ENCODE peak calls at places on chromosomes 1 and 21, in seven cellular contexts. One of them, this sample, is unnamed.

GRCh38 chr1:161088587-161089110 is 709 bp downstream of the NECTIN4 start:
- DNase-seq in H1: no peak
- DNase-seq in cardiac muscle cell: no peak
- DNase-seq in heart right ventricle: no peak
- DNase-seq in heart left ventricle: no peak
- DNase-seq in sigmoid colon: no peak
- DNase-seq in mammary epithelial cell: peak; percentile 89
- DNase-seq in this sample: no peak

GRCh38 chr1:102085896-102086295 is 89.2 kb upstream of the OLFM3 start:
- DNase-seq in sigmoid colon: no peak
- DNase-seq in heart left ventricle: no peak
- DNase-seq in cardiac muscle cell: no peak
- DNase-seq in heart right ventricle: no peak
- DNase-seq in H1: no peak
- DNase-seq in mammary epithelial cell: peak; percentile 86
- DNase-seq in this sample: no peak

GRCh38 chr1:19219451-19219850 is 9.4 kb upstream of the UBR4 start:
- DNase-seq in cardiac muscle cell: no peak
- DNase-seq in sigmoid colon: no peak
- DNase-seq in H1: no peak
- DNase-seq in mammary epithelial cell: no peak
- DNase-seq in heart right ventricle: no peak
- DNase-seq in heart left ventricle: no peak
- DNase-seq in this sample: no peak

GRCh38 chr21:44478124-44478800 is 23.0 kb downstream of the LRRC3 start:
- DNase-seq in heart right ventricle: no peak
- DNase-seq in cardiac muscle cell: no peak
- DNase-seq in H1: no peak
- DNase-seq in mammary epithelial cell: no peak
- DNase-seq in sigmoid colon: no peak
- DNase-seq in heart left ventricle: no peak
- DNase-seq in this sample: no peak

GRCh38 chr1:244361764-244362473 is 89.8 kb downstream of the ADSS2 start:
- DNase-seq in sigmoid colon: no peak
- DNase-seq in cardiac muscle cell: peak; percentile 81
- DNase-seq in mammary epithelial cell: no peak
- DNase-seq in heart right ventricle: no peak
- DNase-seq in heart left ventricle: no peak
- DNase-seq in H1: peak; percentile 57
- DNase-seq in this sample: no peak

GRCh38 chr1:45177452-45177851 is 29.0 kb downstream of the ZSWIM5 start:
- DNase-seq in mammary epithelial cell: peak; percentile 1
- DNase-seq in cardiac muscle cell: no peak
- DNase-seq in heart right ventricle: no peak
- DNase-seq in heart left ventricle: no peak
- DNase-seq in H1: no peak
- DNase-seq in sigmoid colon: no peak
- DNase-seq in this sample: no peak

GRCh38 chr1:30685796-30686165 is 37.6 kb downstream of the MATN1 start:
- DNase-seq in heart left ventricle: no peak
- DNase-seq in H1: no peak
- DNase-seq in mammary epithelial cell: no peak
- DNase-seq in cardiac muscle cell: peak; percentile 19
- DNase-seq in sigmoid colon: peak; percentile 64
- DNase-seq in heart right ventricle: no peak
- DNase-seq in this sample: no peak

GRCh38 chr1:166170726-166171125 is 3.9 kb upstream of the FAM78B start:
- DNase-seq in heart left ventricle: no peak
- DNase-seq in heart right ventricle: no peak
- DNase-seq in cardiac muscle cell: no peak
- DNase-seq in H1: no peak
- DNase-seq in mammary epithelial cell: peak; percentile 61
- DNase-seq in sigmoid colon: no peak
- DNase-seq in this sample: no peak

DNA sequence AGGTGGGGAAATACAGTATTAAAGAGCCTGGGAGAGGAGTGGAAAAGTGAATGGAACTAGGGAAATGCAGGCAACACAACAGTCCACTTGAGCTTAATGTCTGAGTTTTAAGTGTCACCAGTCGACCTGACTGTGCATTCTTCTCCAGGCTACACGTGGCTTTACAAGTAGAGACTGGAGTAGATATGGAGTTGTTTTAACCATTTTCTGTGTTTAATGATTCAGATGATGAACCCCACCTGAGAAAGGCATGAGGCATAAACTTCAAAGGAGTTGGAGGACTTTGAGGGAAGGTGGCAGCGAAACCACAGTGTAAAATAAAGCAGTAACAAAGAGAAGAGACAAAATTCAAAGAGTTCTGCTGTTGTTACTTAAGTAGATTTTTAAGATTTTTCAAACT is 12.6 kb downstream of the FUBP1 start:
- DNase-seq in mammary epithelial cell: no peak
- DNase-seq in heart left ventricle: no peak
- DNase-seq in sigmoid colon: no peak
- DNase-seq in H1: no peak
- DNase-seq in heart right ventricle: no peak
- DNase-seq in cardiac muscle cell: no peak
- DNase-seq in this sample: no peak
- H3K4me1 ChIP-seq in mammary epithelial cell: no peaks in the 10 kb centered on the region
- H3K4me1 ChIP-seq in heart left ventricle: no peaks in the 10 kb centered on the region
- H3K4me1 ChIP-seq in sigmoid colon: no peaks in the 10 kb centered on the region
- H3K4me1 ChIP-seq in H1: no peaks in the 10 kb centered on the region
- H3K4me1 ChIP-seq in heart right ventricle: peaks cover 33% of the 10 kb centered on the region
- H3K4me1 ChIP-seq in cardiac muscle cell: peaks cover 5% of the 10 kb centered on the region
- H3K4me1 ChIP-seq in this sample: peaks cover 24% of the 10 kb centered on the region

GRCh38 chr1:172145231-172145651 is 275.2 kb upstream of the C1orf105 start:
- DNase-seq in mammary epithelial cell: no peak
- DNase-seq in H1: no peak
- DNase-seq in heart right ventricle: peak; percentile 16
- DNase-seq in heart left ventricle: no peak
- DNase-seq in cardiac muscle cell: peak; percentile 33
- DNase-seq in sigmoid colon: no peak
- DNase-seq in this sample: no peak
- H3K27ac ChIP-seq in mammary epithelial cell: no peak overlapping the region
- H3K27ac ChIP-seq in H1: no peak overlapping the region
- H3K27ac ChIP-seq in heart right ventricle: peak overlapping the region; percentile 88
- H3K27ac ChIP-seq in heart left ventricle: peak overlapping the region; percentile 84
- H3K27ac ChIP-seq in cardiac muscle cell: peak overlapping the region; percentile 79
- H3K27ac ChIP-seq in sigmoid colon: peak overlapping the region; percentile 80
- H3K27ac ChIP-seq in this sample: peak overlapping the region; percentile 78

GRCh38 chr1:27522860-27523665 is 33.1 kb upstream of the WASF2 start:
- DNase-seq in mammary epithelial cell: no peak
- DNase-seq in heart right ventricle: peak; percentile 62
- DNase-seq in cardiac muscle cell: peak; percentile 69
- DNase-seq in heart left ventricle: peak; percentile 83
- DNase-seq in sigmoid colon: no peak
- DNase-seq in H1: no peak
- DNase-seq in this sample: no peak
- TF ChIP-seq CTCF in mammary epithelial cell: peak; percentile 42
- TF ChIP-seq CTCF in heart right ventricle: peak; percentile 55
- TF ChIP-seq CTCF in cardiac muscle cell: peak; percentile 41
- TF ChIP-seq CTCF in heart left ventricle: peak; percentile 38
- TF ChIP-seq CTCF in sigmoid colon: peak; percentile 17
- TF ChIP-seq CTCF in H1: peak; percentile 69
- TF ChIP-seq CTCF in this sample: peak; percentile 27

GRCh38 chr1:154182342-154183044 is 9.4 kb downstream of the TPM3 start:
- DNase-seq in heart left ventricle: peak; percentile 81
- DNase-seq in H1: peak; percentile 27
- DNase-seq in mammary epithelial cell: peak; percentile 84
- DNase-seq in cardiac muscle cell: peak; percentile 64
- DNase-seq in heart right ventricle: peak; percentile 74
- DNase-seq in sigmoid colon: peak; percentile 83
- DNase-seq in this sample: peak; percentile 92

GRCh38 chr1:154179951-154180687 is 11.8 kb downstream of the TPM3 start:
- DNase-seq in H1: no peak
- DNase-seq in sigmoid colon: no peak
- DNase-seq in heart right ventricle: no peak
- DNase-seq in mammary epithelial cell: no peak
- DNase-seq in heart left ventricle: no peak
- DNase-seq in cardiac muscle cell: no peak
- DNase-seq in this sample: no peak

GRCh38 chr1:154178856-154179811 is 12.8 kb downstream of the TPM3 start:
- DNase-seq in mammary epithelial cell: no peak
- DNase-seq in cardiac muscle cell: no peak
- DNase-seq in sigmoid colon: no peak
- DNase-seq in H1: no peak
- DNase-seq in heart right ventricle: no peak
- DNase-seq in heart left ventricle: no peak
- DNase-seq in this sample: no peak

GRCh38 chr1:154183045-154183968 is 8.6 kb downstream of the TPM3 start:
- DNase-seq in cardiac muscle cell: peak; percentile 97
- DNase-seq in H1: peak; percentile 98
- DNase-seq in heart left ventricle: peak; percentile 96
- DNase-seq in mammary epithelial cell: peak; percentile 99
- DNase-seq in heart right ventricle: peak; percentile 96
- DNase-seq in sigmoid colon: peak; percentile 98
- DNase-seq in this sample: peak; percentile 97

DNA sequence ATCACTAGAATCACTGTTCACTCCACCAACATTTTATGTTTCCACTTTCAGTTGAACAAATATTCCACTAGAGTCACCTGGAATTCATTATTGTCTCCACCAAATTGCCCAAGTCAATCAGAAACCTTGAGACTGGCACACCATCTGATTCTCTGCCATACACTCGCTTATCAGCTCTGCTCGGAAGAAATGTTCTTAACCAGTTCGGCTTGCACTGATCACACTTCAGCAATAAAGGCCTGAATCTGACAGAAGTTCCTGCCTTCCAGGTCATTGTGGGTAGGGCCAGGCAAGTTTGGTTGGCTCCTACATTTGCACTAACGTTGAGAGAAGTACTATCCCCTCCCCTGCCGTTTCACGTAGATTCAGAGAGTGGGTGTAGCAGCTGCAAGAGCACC is 10.0 kb downstream of the TPM3 start:
- DNase-seq in H1: no peak
- DNase-seq in sigmoid colon: no peak
- DNase-seq in cardiac muscle cell: no peak
- DNase-seq in heart left ventricle: no peak
- DNase-seq in heart right ventricle: no peak
- DNase-seq in mammary epithelial cell: no peak
- DNase-seq in this sample: no peak
- H3K4me1 ChIP-seq in H1: peaks cover 14% of the 10 kb centered on the region
- H3K4me1 ChIP-seq in sigmoid colon: no peaks in the 10 kb centered on the region
- H3K4me1 ChIP-seq in cardiac muscle cell: peaks cover 18% of the 10 kb centered on the region
- H3K4me1 ChIP-seq in heart left ventricle: peaks cover 44% of the 10 kb centered on the region
- H3K4me1 ChIP-seq in heart right ventricle: peaks cover 60% of the 10 kb centered on the region
- H3K4me1 ChIP-seq in mammary epithelial cell: peaks cover 38% of the 10 kb centered on the region
- H3K4me1 ChIP-seq in this sample: peaks cover 55% of the 10 kb centered on the region

DNA sequence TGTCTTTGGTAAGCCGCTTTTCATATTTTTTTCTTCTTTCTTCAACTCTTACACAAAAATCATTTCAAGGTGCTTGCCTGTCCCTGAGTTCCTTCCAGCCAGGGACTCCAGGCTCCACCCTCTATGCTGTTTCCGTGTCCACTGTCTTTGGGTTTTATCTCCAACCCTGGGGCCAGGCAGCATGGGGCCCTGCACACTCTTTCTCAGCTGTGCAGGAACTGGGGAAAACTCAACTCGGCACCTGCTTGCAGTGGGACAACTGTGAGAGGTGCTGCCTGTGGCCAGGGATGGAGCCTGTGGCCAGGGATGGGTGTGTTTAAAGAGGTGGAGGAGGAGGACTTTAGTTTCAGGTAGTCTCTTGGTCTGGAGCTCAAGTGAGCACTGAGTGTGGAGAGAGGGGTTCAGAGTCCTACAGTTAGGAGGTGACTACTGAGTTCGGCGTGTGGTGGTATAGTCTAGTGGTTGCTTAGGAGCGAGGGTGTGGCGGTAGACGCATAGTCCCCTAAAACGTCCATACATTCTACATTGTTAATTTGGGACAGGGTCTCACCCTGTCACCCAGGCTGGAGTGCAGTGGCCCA is 13.4 kb downstream of the TNFRSF8 start:
- DNase-seq in H1: no peak
- DNase-seq in cardiac muscle cell: no peak
- DNase-seq in mammary epithelial cell: no peak
- DNase-seq in heart left ventricle: no peak
- DNase-seq in sigmoid colon: no peak
- DNase-seq in heart right ventricle: no peak
- DNase-seq in this sample: no peak
- H3K27ac ChIP-seq in H1: no peak overlapping the region
- H3K27ac ChIP-seq in cardiac muscle cell: no peak overlapping the region
- H3K27ac ChIP-seq in mammary epithelial cell: no peak overlapping the region
- H3K27ac ChIP-seq in heart left ventricle: no peak overlapping the region
- H3K27ac ChIP-seq in sigmoid colon: no peak overlapping the region
- H3K27ac ChIP-seq in heart right ventricle: peak overlapping the region; percentile 44
- H3K27ac ChIP-seq in this sample: no peak overlapping the region

GRCh38 chr1:203508463-203508862 is 14.5 kb downstream of the OPTC start:
- DNase-seq in H1: no peak
- DNase-seq in sigmoid colon: no peak
- DNase-seq in heart right ventricle: peak; percentile 78
- DNase-seq in cardiac muscle cell: peak; percentile 68
- DNase-seq in heart left ventricle: peak; percentile 77
- DNase-seq in mammary epithelial cell: no peak
- DNase-seq in this sample: no peak
- TF ChIP-seq CTCF in H1: peak; percentile 21
- TF ChIP-seq CTCF in sigmoid colon: no peak
- TF ChIP-seq CTCF in heart right ventricle: peak; percentile 27
- TF ChIP-seq CTCF in cardiac muscle cell: no peak
- TF ChIP-seq CTCF in heart left ventricle: peak; percentile 20
- TF ChIP-seq CTCF in mammary epithelial cell: no peak
- TF ChIP-seq CTCF in this sample: no peak

DNA sequence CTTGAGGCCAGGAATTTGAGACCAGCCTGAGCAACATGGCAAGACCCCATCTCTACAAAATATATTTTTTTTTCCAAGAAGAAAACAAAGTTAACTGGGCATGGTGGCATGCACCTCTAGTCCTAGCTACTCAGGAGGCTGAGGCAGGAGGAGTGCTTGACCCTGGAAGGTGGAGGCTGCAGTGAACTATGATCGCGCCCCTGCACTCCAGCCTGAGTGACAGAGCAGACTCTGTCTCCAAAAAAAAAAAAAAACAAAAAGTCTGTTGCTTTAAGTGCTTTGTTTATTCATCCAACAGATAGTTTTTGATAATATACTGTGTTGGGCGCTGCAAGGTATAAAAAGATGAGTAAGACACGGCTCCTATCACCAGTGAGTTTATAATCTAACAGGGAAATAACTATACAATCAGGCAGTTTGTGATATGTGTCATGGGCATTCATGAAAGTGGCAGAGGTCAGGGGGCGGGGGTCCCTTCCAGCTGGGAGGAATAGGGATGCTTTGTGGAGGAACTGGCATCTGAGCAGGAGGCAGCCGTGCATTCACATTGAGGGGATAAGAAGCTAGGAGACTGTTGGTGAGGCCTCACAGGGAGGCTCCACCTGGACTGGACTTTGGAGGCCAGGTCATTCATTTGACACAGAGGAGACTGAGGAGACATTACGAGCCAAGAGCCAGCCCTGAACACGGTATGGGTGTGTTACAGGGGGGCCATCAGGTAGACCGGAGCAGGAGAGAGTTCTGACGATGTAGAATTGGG is 67.3 kb upstream of the ERRFI1 start:
- DNase-seq in cardiac muscle cell: no peak
- DNase-seq in mammary epithelial cell: no peak
- DNase-seq in heart right ventricle: no peak
- DNase-seq in heart left ventricle: no peak
- DNase-seq in sigmoid colon: no peak
- DNase-seq in H1: no peak
- DNase-seq in this sample: no peak
- H3K4me1 ChIP-seq in cardiac muscle cell: no peaks in the 10 kb centered on the region
- H3K4me1 ChIP-seq in mammary epithelial cell: peaks cover 74% of the 10 kb centered on the region
- H3K4me1 ChIP-seq in heart right ventricle: peaks cover 35% of the 10 kb centered on the region
- H3K4me1 ChIP-seq in heart left ventricle: no peaks in the 10 kb centered on the region
- H3K4me1 ChIP-seq in sigmoid colon: no peaks in the 10 kb centered on the region
- H3K4me1 ChIP-seq in H1: no peaks in the 10 kb centered on the region
- H3K4me1 ChIP-seq in this sample: peaks cover 52% of the 10 kb centered on the region

GRCh38 chr1:151596166-151596933 is 15.5 kb upstream of the SNX27 start:
- DNase-seq in heart left ventricle: no peak
- DNase-seq in sigmoid colon: no peak
- DNase-seq in heart right ventricle: no peak
- DNase-seq in mammary epithelial cell: peak; percentile 61
- DNase-seq in H1: no peak
- DNase-seq in cardiac muscle cell: no peak
- DNase-seq in this sample: no peak
- H3K27ac ChIP-seq in heart left ventricle: no peak overlapping the region
- H3K27ac ChIP-seq in sigmoid colon: no peak overlapping the region
- H3K27ac ChIP-seq in heart right ventricle: no peak overlapping the region
- H3K27ac ChIP-seq in mammary epithelial cell: no peak overlapping the region
- H3K27ac ChIP-seq in H1: no peak overlapping the region
- H3K27ac ChIP-seq in cardiac muscle cell: no peak overlapping the region
- H3K27ac ChIP-seq in this sample: no peak overlapping the region

This sample was measured in lower lobe of right lung.